ENCODE peak calls at places on chromosomes 3 and 15, in four cellular contexts. E is HTR-8/SVneo, W is HFFc6, X is NCI-H2171. C is an unnamed sample.

GRCh38 chr3:126133606-126134005 is 46.8 kb downstream of the ALDH1L1 start:
- DNase-seq in E (no peak), X (no peak), W (no peak), C (no peak)

GRCh38 chr15:36814708-36815107 is 235.3 kb downstream of the CDIN1 start:
- DNase-seq in E (no peak), X (no peak), W (no peak), C (no peak)

GRCh38 chr3:188197388-188197847 is 43.5 kb downstream of the LPP start:
- DNase-seq in E (peak; percentile 60), X (no peak), W (peak; percentile 54), C (no peak)

GRCh38 chr15:62099171-62099601 is 32.4 kb downstream of the C2CD4A start:
- DNase-seq in X (no peak), W (peak; percentile 84), E (no peak), C (no peak)

GRCh38 chr15:66735909-66736305 is 33.9 kb downstream of the SMAD6 start:
- DNase-seq in X (no peak), E (no peak), W (no peak), C (no peak)

GRCh38 chr3:141237701-141238521 is 6.3 kb downstream of the PXYLP1 start:
- DNase-seq in W (no peak), E (no peak), X (no peak), C (no peak)

GRCh38 chr3:58691997-58692396 is 25.4 kb upstream of the FAM3D start:
- DNase-seq in X (no peak), W (no peak), E (no peak), C (no peak)

GRCh38 chr3:62049033-62049432 is 324.3 kb downstream of the FEZF2 start:
- DNase-seq in W (no peak), X (no peak), E (no peak), C (no peak)

GRCh38 chr15:74209997-74210573 is 7.5 kb upstream of the STRA6 start:
- DNase-seq in W (peak; percentile 44), X (no peak), E (no peak), C (no peak)

GRCh38 chr3:193909387-193909786 is 226.6 kb upstream of the HES1 start:
- DNase-seq in X (no peak), W (no peak), E (no peak), C (no peak)

GRCh38 chr3:42489116-42489936 is 13.1 kb upstream of the VIPR1 start:
- DNase-seq in X (no peak), W (no peak), E (no peak), C (no peak)

GRCh38 chr3:55180936-55181535 is 253.2 kb upstream of the LRTM1 start:
- DNase-seq in E (no peak), W (peak; percentile 48), X (no peak), C (no peak)

GRCh38 chr3:141243295-141243707 is 11.7 kb downstream of the PXYLP1 start:
- DNase-seq in X (no peak), W (no peak), E (peak; percentile 62), C (no peak)

GRCh38 chr3:114445233-114445632 is 151.4 kb downstream of the TIGIT start:
- DNase-seq in W (no peak), X (no peak), E (no peak), C (no peak)

GRCh38 chr3:103218146-103218545 is 783.3 kb downstream of the ZPLD1 start:
- DNase-seq in E (no peak), W (no peak), X (no peak), C (no peak)

C was measured in NCI-H524 treated with DMSO at 0.1 percent for 48 hours.